ENCODE peak calls at places on chromosome 15, in six cellular contexts. One of them, this sample, is unnamed.

GRCh38 chr15:52306270-52306669 is 10.7 kb upstream of the MYO5C start:
- DNase-seq in lower leg skin: no peak
- DNase-seq in WTC11: no peak
- DNase-seq in RWPE1: peak; percentile 59
- DNase-seq in left ventricle myocardium inferior: no peak
- DNase-seq in fibroblast of pulmonary artery: peak; percentile 70
- DNase-seq in this sample: no peak

GRCh38 chr15:42805266-42805665 is 68.3 kb upstream of the CDAN1 start:
- DNase-seq in lower leg skin: no peak
- DNase-seq in WTC11: no peak
- DNase-seq in RWPE1: no peak
- DNase-seq in left ventricle myocardium inferior: no peak
- DNase-seq in fibroblast of pulmonary artery: no peak
- DNase-seq in this sample: no peak

GRCh38 chr15:26017665-26018064 is 154.5 kb upstream of the ATP10A start:
- DNase-seq in lower leg skin: no peak
- DNase-seq in WTC11: no peak
- DNase-seq in RWPE1: no peak
- DNase-seq in left ventricle myocardium inferior: no peak
- DNase-seq in fibroblast of pulmonary artery: no peak
- DNase-seq in this sample: no peak

GRCh38 chr15:29299331-29299730 is 29.7 kb upstream of the NSMCE3 start:
- DNase-seq in lower leg skin: no peak
- DNase-seq in WTC11: no peak
- DNase-seq in RWPE1: no peak
- DNase-seq in left ventricle myocardium inferior: no peak
- DNase-seq in fibroblast of pulmonary artery: no peak
- DNase-seq in this sample: no peak

GRCh38 chr15:75034615-75035014 is 11.2 kb downstream of the PPCDC start:
- DNase-seq in lower leg skin: no peak
- DNase-seq in WTC11: no peak
- DNase-seq in RWPE1: no peak
- DNase-seq in left ventricle myocardium inferior: no peak
- DNase-seq in fibroblast of pulmonary artery: no peak
- DNase-seq in this sample: no peak

GRCh38 chr15:61613729-61614128 is 384.6 kb upstream of the RORA start:
- DNase-seq in lower leg skin: no peak
- DNase-seq in WTC11: no peak
- DNase-seq in RWPE1: no peak
- DNase-seq in left ventricle myocardium inferior: no peak
- DNase-seq in fibroblast of pulmonary artery: no peak
- DNase-seq in this sample: no peak

GRCh38 chr15:90188914-90189748 is 12.0 kb upstream of the SEMA4B start:
- DNase-seq in lower leg skin: no peak
- DNase-seq in WTC11: no peak
- DNase-seq in RWPE1: no peak
- DNase-seq in left ventricle myocardium inferior: no peak
- DNase-seq in fibroblast of pulmonary artery: no peak
- DNase-seq in this sample: no peak

GRCh38 chr15:58513681-58514336 is 82.0 kb downstream of the LIPC start:
- DNase-seq in lower leg skin: no peak
- DNase-seq in WTC11: no peak
- DNase-seq in RWPE1: no peak
- DNase-seq in left ventricle myocardium inferior: no peak
- DNase-seq in fibroblast of pulmonary artery: no peak
- DNase-seq in this sample: no peak

GRCh38 chr15:70580286-70580685 is 183.1 kb downstream of the UACA start:
- DNase-seq in lower leg skin: no peak
- DNase-seq in WTC11: no peak
- DNase-seq in RWPE1: no peak
- DNase-seq in left ventricle myocardium inferior: no peak
- DNase-seq in fibroblast of pulmonary artery: no peak
- DNase-seq in this sample: no peak

GRCh38 chr15:62887113-62887570 is 155.4 kb upstream of the TPM1 start:
- DNase-seq in lower leg skin: no peak
- DNase-seq in WTC11: no peak
- DNase-seq in RWPE1: no peak
- DNase-seq in left ventricle myocardium inferior: no peak
- DNase-seq in fibroblast of pulmonary artery: no peak
- DNase-seq in this sample: no peak

GRCh38 chr15:93271871-93272270 is 182.9 kb upstream of the RGMA start:
- DNase-seq in lower leg skin: no peak
- DNase-seq in WTC11: no peak
- DNase-seq in RWPE1: no peak
- DNase-seq in left ventricle myocardium inferior: no peak
- DNase-seq in fibroblast of pulmonary artery: no peak
- DNase-seq in this sample: no peak

GRCh38 chr15:26082833-26083174 is 219.7 kb upstream of the ATP10A start:
- DNase-seq in lower leg skin: no peak
- DNase-seq in WTC11: no peak
- DNase-seq in RWPE1: no peak
- DNase-seq in left ventricle myocardium inferior: no peak
- DNase-seq in fibroblast of pulmonary artery: peak; percentile 1
- DNase-seq in this sample: no peak

GRCh38 chr15:59405079-59405478 is 32.4 kb upstream of the MYO1E start:
- DNase-seq in lower leg skin: no peak
- DNase-seq in WTC11: no peak
- DNase-seq in RWPE1: no peak
- DNase-seq in left ventricle myocardium inferior: no peak
- DNase-seq in fibroblast of pulmonary artery: no peak
- DNase-seq in this sample: no peak

GRCh38 chr15:70469182-70469581 is 294.2 kb downstream of the UACA start:
- DNase-seq in lower leg skin: no peak
- DNase-seq in WTC11: no peak
- DNase-seq in RWPE1: no peak
- DNase-seq in left ventricle myocardium inferior: no peak
- DNase-seq in fibroblast of pulmonary artery: no peak
- DNase-seq in this sample: no peak

GRCh38 chr15:85582719-85583089 is 202.3 kb downstream of the AKAP13 start:
- DNase-seq in lower leg skin: peak; percentile 59
- DNase-seq in WTC11: no peak
- DNase-seq in RWPE1: no peak
- DNase-seq in left ventricle myocardium inferior: peak; percentile 55
- DNase-seq in fibroblast of pulmonary artery: no peak
- DNase-seq in this sample: no peak

GRCh38 chr15:76871930-76872329 is 33.2 kb downstream of the SCAPER start:
- DNase-seq in lower leg skin: no peak
- DNase-seq in WTC11: no peak
- DNase-seq in RWPE1: no peak
- DNase-seq in left ventricle myocardium inferior: no peak
- DNase-seq in fibroblast of pulmonary artery: no peak
- DNase-seq in this sample: no peak

GRCh38 chr15:91257755-91258435 is 157.8 kb downstream of the SV2B start:
- DNase-seq in lower leg skin: no peak
- DNase-seq in WTC11: no peak
- DNase-seq in RWPE1: no peak
- DNase-seq in left ventricle myocardium inferior: no peak
- DNase-seq in fibroblast of pulmonary artery: no peak
- DNase-seq in this sample: no peak

GRCh38 chr15:52678468-52679231 is 538 bp downstream of the ATOSA start:
- DNase-seq in lower leg skin: peak; percentile 60
- DNase-seq in WTC11: peak; percentile 81
- DNase-seq in RWPE1: peak; percentile 61
- DNase-seq in left ventricle myocardium inferior: peak; percentile 65
- DNase-seq in fibroblast of pulmonary artery: peak; percentile 68
- DNase-seq in this sample: peak; percentile 30

GRCh38 chr15:41913251-41913650 is 19.4 kb upstream of the SPTBN5 start:
- DNase-seq in lower leg skin: no peak
- DNase-seq in WTC11: no peak
- DNase-seq in RWPE1: no peak
- DNase-seq in left ventricle myocardium inferior: no peak
- DNase-seq in fibroblast of pulmonary artery: no peak
- DNase-seq in this sample: no peak

GRCh38 chr15:64930778-64931240 is 19.1 kb downstream of the ANKDD1A start:
- DNase-seq in lower leg skin: peak; percentile 8
- DNase-seq in WTC11: no peak
- DNase-seq in RWPE1: no peak
- DNase-seq in left ventricle myocardium inferior: no peak
- DNase-seq in fibroblast of pulmonary artery: peak; percentile 63
- DNase-seq in this sample: no peak

GRCh38 chr15:47194718-47195117 is 522.6 kb upstream of the SEMA6D start:
- DNase-seq in lower leg skin: no peak
- DNase-seq in WTC11: no peak
- DNase-seq in RWPE1: peak; percentile 17
- DNase-seq in left ventricle myocardium inferior: no peak
- DNase-seq in fibroblast of pulmonary artery: peak; percentile 63
- DNase-seq in this sample: no peak

GRCh38 chr15:61840090-61840489 is 220.2 kb downstream of the VPS13C start:
- DNase-seq in lower leg skin: no peak
- DNase-seq in WTC11: no peak
- DNase-seq in RWPE1: no peak
- DNase-seq in left ventricle myocardium inferior: no peak
- DNase-seq in fibroblast of pulmonary artery: no peak
- DNase-seq in this sample: no peak

GRCh38 chr15:57245130-57245529 is 131.2 kb upstream of the CGNL1 start:
- DNase-seq in lower leg skin: no peak
- DNase-seq in WTC11: no peak
- DNase-seq in RWPE1: no peak
- DNase-seq in left ventricle myocardium inferior: no peak
- DNase-seq in fibroblast of pulmonary artery: peak; percentile 40
- DNase-seq in this sample: no peak

GRCh38 chr15:92163641-92164040 is 230.0 kb upstream of the ST8SIA2 start:
- DNase-seq in lower leg skin: no peak
- DNase-seq in WTC11: peak; percentile 23
- DNase-seq in RWPE1: no peak
- DNase-seq in left ventricle myocardium inferior: no peak
- DNase-seq in fibroblast of pulmonary artery: no peak
- DNase-seq in this sample: no peak

GRCh38 chr15:78414608-78415250 is 23.3 kb upstream of the IREB2 start:
- DNase-seq in lower leg skin: no peak
- DNase-seq in WTC11: no peak
- DNase-seq in RWPE1: no peak
- DNase-seq in left ventricle myocardium inferior: no peak
- DNase-seq in fibroblast of pulmonary artery: no peak
- DNase-seq in this sample: no peak

GRCh38 chr15:94731286-94731685 is 499.9 kb downstream of the MCTP2 start:
- DNase-seq in lower leg skin: no peak
- DNase-seq in WTC11: no peak
- DNase-seq in RWPE1: no peak
- DNase-seq in left ventricle myocardium inferior: no peak
- DNase-seq in fibroblast of pulmonary artery: no peak
- DNase-seq in this sample: no peak
- TF ChIP-seq CTCF in lower leg skin: no peak
- TF ChIP-seq CTCF in WTC11: no peak
- TF ChIP-seq CTCF in RWPE1: no peak
- TF ChIP-seq CTCF in left ventricle myocardium inferior: no peak
- TF ChIP-seq CTCF in fibroblast of pulmonary artery: no peak
- TF ChIP-seq CTCF in this sample: no peak

DNA sequence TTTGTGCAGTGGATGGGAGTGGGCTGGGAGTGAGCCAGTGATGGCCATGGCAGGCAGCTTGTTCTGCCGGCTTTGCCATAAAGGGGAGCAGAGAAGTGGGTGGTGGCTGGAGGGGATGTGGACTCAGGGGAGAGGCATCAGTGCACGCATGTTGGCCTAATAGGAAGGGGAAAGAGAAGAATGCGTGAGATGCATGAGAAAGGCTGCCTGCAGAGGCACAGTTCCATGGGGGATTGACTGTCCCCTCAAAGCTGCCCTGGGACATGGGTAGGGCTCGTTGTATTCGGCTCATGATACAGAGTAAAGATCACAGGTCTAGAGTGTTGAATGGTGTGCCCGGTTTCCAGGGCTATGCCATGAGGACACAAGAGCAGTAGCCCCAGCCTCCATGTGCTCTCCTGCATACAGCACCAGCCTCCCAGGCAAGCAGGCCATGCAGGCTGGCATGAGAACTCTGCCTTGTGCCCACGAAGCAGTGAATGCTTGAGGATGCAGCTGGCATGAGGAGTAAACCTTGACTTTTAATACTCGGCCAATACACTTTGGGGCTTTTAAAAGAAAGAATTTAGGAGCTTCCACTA is 68.0 kb upstream of the SNRPA1 start:
- DNase-seq in lower leg skin: no peak
- DNase-seq in WTC11: no peak
- DNase-seq in RWPE1: no peak
- DNase-seq in left ventricle myocardium inferior: no peak
- DNase-seq in fibroblast of pulmonary artery: no peak
- DNase-seq in this sample: no peak
- TF ChIP-seq CTCF in lower leg skin: no peak
- TF ChIP-seq CTCF in WTC11: no peak
- TF ChIP-seq CTCF in RWPE1: no peak
- TF ChIP-seq CTCF in left ventricle myocardium inferior: no peak
- TF ChIP-seq CTCF in fibroblast of pulmonary artery: no peak
- TF ChIP-seq CTCF in this sample: no peak

DNA sequence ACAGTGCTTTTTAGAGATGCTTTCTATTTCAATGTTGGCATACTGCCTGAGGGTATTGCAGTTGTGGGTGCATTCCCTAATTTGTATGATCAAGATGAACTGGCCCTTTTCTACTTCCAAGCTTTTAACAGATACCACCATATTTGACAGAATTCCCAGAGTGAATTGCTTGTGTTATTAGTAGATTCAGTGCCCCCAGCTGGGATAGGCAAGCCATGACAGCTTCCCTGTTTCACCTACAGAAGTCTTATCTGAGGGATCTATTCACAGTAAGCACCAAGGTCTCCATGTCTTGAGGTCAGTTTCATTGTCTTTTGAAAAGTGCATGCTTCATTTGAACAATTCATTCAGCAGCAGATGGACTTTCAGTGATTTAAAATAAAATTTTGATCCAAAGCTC is 68.8 kb upstream of the GOLGA6B start:
- DNase-seq in lower leg skin: no peak
- DNase-seq in WTC11: no peak
- DNase-seq in RWPE1: no peak
- DNase-seq in left ventricle myocardium inferior: no peak
- DNase-seq in fibroblast of pulmonary artery: peak; percentile 41
- DNase-seq in this sample: no peak
- TF ChIP-seq CTCF in lower leg skin: no peak
- TF ChIP-seq CTCF in WTC11: no peak
- TF ChIP-seq CTCF in RWPE1: peak; percentile 7
- TF ChIP-seq CTCF in left ventricle myocardium inferior: peak; percentile 11
- TF ChIP-seq CTCF in fibroblast of pulmonary artery: peak; percentile 42
- TF ChIP-seq CTCF in this sample: no peak

GRCh38 chr15:67066041-67067021 is 929 bp downstream of the SMAD3 start:
- DNase-seq in lower leg skin: no peak
- DNase-seq in WTC11: no peak
- DNase-seq in RWPE1: no peak
- DNase-seq in left ventricle myocardium inferior: peak; percentile 28
- DNase-seq in fibroblast of pulmonary artery: no peak
- DNase-seq in this sample: no peak

GRCh38 chr15:67067161-67067853 is 1.9 kb downstream of the SMAD3 start:
- DNase-seq in lower leg skin: no peak
- DNase-seq in WTC11: peak; percentile 42
- DNase-seq in RWPE1: no peak
- DNase-seq in left ventricle myocardium inferior: no peak
- DNase-seq in fibroblast of pulmonary artery: no peak
- DNase-seq in this sample: no peak

GRCh38 chr15:67063689-67064606 is 1.5 kb upstream of the SMAD3 start:
- DNase-seq in lower leg skin: no peak
- DNase-seq in WTC11: peak; percentile 69
- DNase-seq in RWPE1: no peak
- DNase-seq in left ventricle myocardium inferior: peak; percentile 38
- DNase-seq in fibroblast of pulmonary artery: no peak
- DNase-seq in this sample: no peak

GRCh38 chr15:67064607-67065530 is 533 bp upstream of the SMAD3 start:
- DNase-seq in lower leg skin: no peak
- DNase-seq in WTC11: peak; percentile 76
- DNase-seq in RWPE1: no peak
- DNase-seq in left ventricle myocardium inferior: peak; percentile 63
- DNase-seq in fibroblast of pulmonary artery: no peak
- DNase-seq in this sample: no peak

GRCh38 chr15:67065531-67066005 is at the start of gene SMAD3:
- DNase-seq in lower leg skin: peak; percentile 86
- DNase-seq in WTC11: peak; percentile 85
- DNase-seq in RWPE1: peak; percentile 91
- DNase-seq in left ventricle myocardium inferior: peak; percentile 93
- DNase-seq in fibroblast of pulmonary artery: peak; percentile 96
- DNase-seq in this sample: no peak
- TF ChIP-seq CTCF in lower leg skin: no peak
- TF ChIP-seq CTCF in WTC11: no peak
- TF ChIP-seq CTCF in RWPE1: no peak
- TF ChIP-seq CTCF in left ventricle myocardium inferior: peak; percentile 27
- TF ChIP-seq CTCF in fibroblast of pulmonary artery: no peak
- TF ChIP-seq CTCF in this sample: no peak

This sample was measured in omental fat pad.